ENCODE peak calls at places on chromosomes 5 and 9, in four cellular contexts. A, B, X and W are unnamed samples.

GRCh38 chr9:124088476-124088837 is 76.9 kb downstream of the LHX2 start:
- DNase-seq in A (no peak), X (no peak), B (no peak), W (no peak)

GRCh38 chr5:169770109-169770508 is 133.0 kb downstream of the DOCK2 start:
- DNase-seq in X (no peak), B (no peak), A (no peak), W (no peak)

GRCh38 chr5:68544091-68544655 is 328.6 kb downstream of the PIK3R1 start:
- DNase-seq in A (no peak), X (no peak), B (no peak), W (no peak)

GRCh38 chr9:81564632-81565031 is 124.7 kb downstream of the TLE1 start:
- DNase-seq in B (no peak), X (no peak), A (no peak), W (no peak)

GRCh38 chr9:112286906-112287305 is 46.5 kb downstream of the PTBP3 start:
- DNase-seq in X (no peak), B (no peak), A (no peak), W (no peak)

GRCh38 chr5:93915142-93915553 is 173.7 kb upstream of the POU5F2 start:
- DNase-seq in B (no peak), X (peak), A (peak), W (no peak)

GRCh38 chr9:18330736-18331335 is 143.1 kb upstream of the ADAMTSL1 start:
- DNase-seq in B (no peak), X (no peak), A (no peak), W (no peak)

GRCh38 chr9:94906713-94907112 is 180.2 kb downstream of the AOPEP start:
- DNase-seq in A (no peak), X (no peak), B (no peak), W (no peak)

GRCh38 chr9:95406114-95406513 is 88.6 kb upstream of the FANCC start:
- DNase-seq in X (no peak), B (no peak), A (no peak), W (no peak)

GRCh38 chr5:6505415-6505763 is 56.7 kb downstream of the UBE2QL1 start:
- DNase-seq in B (no peak), X (no peak), A (no peak), W (no peak)

GRCh38 chr5:62812653-62813329 is 234.2 kb downstream of the LRRC70 start:
- DNase-seq in X (no peak), B (no peak), A (no peak), W (no peak)

GRCh38 chr9:71384343-71384742 is 262.9 kb upstream of the TRPM3 start:
- DNase-seq in A (no peak), B (no peak), X (no peak), W (no peak)

GRCh38 chr5:98904786-98905185 is 24.0 kb downstream of the CHD1 start:
- DNase-seq in B (no peak), A (no peak), X (no peak), W (no peak)